ENCODE peak calls at places on chromosomes 2 and 18, in ten cellular contexts. One of them, this sample, is unnamed.
A peak's percentile ranks its signal among the peaks of the same experiment; 100 is the strongest.

GRCh38 chr2:144430722-144431163 is 89.2 kb downstream of the ZEB2 start:
- DNase-seq in hippocampal formation: no peak
- DNase-seq in activated naive CD4-positive, alpha-beta T cell treated with anti-CD3 and anti-CD28 coated beads, Interleukin-2, amount 50 U/mL, for 72 hours: no peak
- DNase-seq in GDM1: no peak
- DNase-seq in stimulated activated CD8-positive, alpha-beta memory T cell treated with anti-CD3 and anti-CD28 coated beads, Interleukin-4, amount 100 ng/mL, for 4 hours: no peak
- DNase-seq in omental fat pad: no peak
- DNase-seq in cardiac septum: no peak
- DNase-seq in aorta: no peak
- DNase-seq in astrocyte: peak; percentile 74
- DNase-seq in MV-4-11: no peak
- DNase-seq in this sample: no peak

GRCh38 chr2:195520671-195521155 is 136.3 kb upstream of the SLC39A10 start:
- DNase-seq in stimulated activated CD8-positive, alpha-beta memory T cell treated with anti-CD3 and anti-CD28 coated beads, Interleukin-4, amount 100 ng/mL, for 4 hours: no peak
- DNase-seq in activated naive CD4-positive, alpha-beta T cell treated with anti-CD3 and anti-CD28 coated beads, Interleukin-2, amount 50 U/mL, for 72 hours: no peak
- DNase-seq in omental fat pad: no peak
- DNase-seq in astrocyte: peak; percentile 97
- DNase-seq in hippocampal formation: no peak
- DNase-seq in GDM1: no peak
- DNase-seq in cardiac septum: no peak
- DNase-seq in aorta: no peak
- DNase-seq in MV-4-11: no peak
- DNase-seq in this sample: no peak

GRCh38 chr2:68878071-68878711 is 7.0 kb upstream of the BMP10 start:
- DNase-seq in cardiac septum: no peak
- DNase-seq in MV-4-11: no peak
- DNase-seq in hippocampal formation: no peak
- DNase-seq in stimulated activated CD8-positive, alpha-beta memory T cell treated with anti-CD3 and anti-CD28 coated beads, Interleukin-4, amount 100 ng/mL, for 4 hours: no peak
- DNase-seq in aorta: no peak
- DNase-seq in omental fat pad: no peak
- DNase-seq in activated naive CD4-positive, alpha-beta T cell treated with anti-CD3 and anti-CD28 coated beads, Interleukin-2, amount 50 U/mL, for 72 hours: no peak
- DNase-seq in GDM1: no peak
- DNase-seq in astrocyte: peak; percentile 71
- DNase-seq in this sample: no peak

GRCh38 chr2:113869253-113869652 is 20.6 kb upstream of the ACTR3 start:
- DNase-seq in astrocyte: no peak
- DNase-seq in activated naive CD4-positive, alpha-beta T cell treated with anti-CD3 and anti-CD28 coated beads, Interleukin-2, amount 50 U/mL, for 72 hours: no peak
- DNase-seq in hippocampal formation: no peak
- DNase-seq in stimulated activated CD8-positive, alpha-beta memory T cell treated with anti-CD3 and anti-CD28 coated beads, Interleukin-4, amount 100 ng/mL, for 4 hours: no peak
- DNase-seq in GDM1: no peak
- DNase-seq in omental fat pad: no peak
- DNase-seq in cardiac septum: no peak
- DNase-seq in MV-4-11: no peak
- DNase-seq in aorta: no peak
- DNase-seq in this sample: no peak

GRCh38 chr2:187408926-187409325 is 39.1 kb downstream of the CALCRL start:
- DNase-seq in astrocyte: no peak
- DNase-seq in cardiac septum: no peak
- DNase-seq in hippocampal formation: peak; percentile 18
- DNase-seq in stimulated activated CD8-positive, alpha-beta memory T cell treated with anti-CD3 and anti-CD28 coated beads, Interleukin-4, amount 100 ng/mL, for 4 hours: no peak
- DNase-seq in omental fat pad: no peak
- DNase-seq in GDM1: no peak
- DNase-seq in aorta: no peak
- DNase-seq in MV-4-11: no peak
- DNase-seq in activated naive CD4-positive, alpha-beta T cell treated with anti-CD3 and anti-CD28 coated beads, Interleukin-2, amount 50 U/mL, for 72 hours: no peak
- DNase-seq in this sample: no peak

GRCh38 chr2:148507970-148508369 is 136.6 kb upstream of the EPC2 start:
- DNase-seq in omental fat pad: no peak
- DNase-seq in activated naive CD4-positive, alpha-beta T cell treated with anti-CD3 and anti-CD28 coated beads, Interleukin-2, amount 50 U/mL, for 72 hours: no peak
- DNase-seq in MV-4-11: no peak
- DNase-seq in hippocampal formation: no peak
- DNase-seq in aorta: no peak
- DNase-seq in astrocyte: no peak
- DNase-seq in GDM1: no peak
- DNase-seq in cardiac septum: no peak
- DNase-seq in stimulated activated CD8-positive, alpha-beta memory T cell treated with anti-CD3 and anti-CD28 coated beads, Interleukin-4, amount 100 ng/mL, for 4 hours: no peak
- DNase-seq in this sample: no peak

GRCh38 chr18:34655131-34655530 is 55.0 kb upstream of the DTNA start:
- DNase-seq in astrocyte: no peak
- DNase-seq in aorta: no peak
- DNase-seq in GDM1: no peak
- DNase-seq in cardiac septum: no peak
- DNase-seq in activated naive CD4-positive, alpha-beta T cell treated with anti-CD3 and anti-CD28 coated beads, Interleukin-2, amount 50 U/mL, for 72 hours: no peak
- DNase-seq in MV-4-11: no peak
- DNase-seq in stimulated activated CD8-positive, alpha-beta memory T cell treated with anti-CD3 and anti-CD28 coated beads, Interleukin-4, amount 100 ng/mL, for 4 hours: no peak
- DNase-seq in hippocampal formation: no peak
- DNase-seq in omental fat pad: no peak
- DNase-seq in this sample: no peak

GRCh38 chr2:8575011-8575750 is 106.7 kb upstream of the ID2 start:
- DNase-seq in hippocampal formation: no peak
- DNase-seq in stimulated activated CD8-positive, alpha-beta memory T cell treated with anti-CD3 and anti-CD28 coated beads, Interleukin-4, amount 100 ng/mL, for 4 hours: no peak
- DNase-seq in astrocyte: peak; percentile 20
- DNase-seq in GDM1: peak; percentile 40
- DNase-seq in omental fat pad: peak; percentile 4
- DNase-seq in aorta: no peak
- DNase-seq in activated naive CD4-positive, alpha-beta T cell treated with anti-CD3 and anti-CD28 coated beads, Interleukin-2, amount 50 U/mL, for 72 hours: peak; percentile 41
- DNase-seq in cardiac septum: no peak
- DNase-seq in MV-4-11: peak; percentile 80
- DNase-seq in this sample: no peak

GRCh38 chr2:171272039-171272438 is 111.3 kb upstream of the TLK1 start:
- DNase-seq in GDM1: no peak
- DNase-seq in stimulated activated CD8-positive, alpha-beta memory T cell treated with anti-CD3 and anti-CD28 coated beads, Interleukin-4, amount 100 ng/mL, for 4 hours: no peak
- DNase-seq in MV-4-11: peak; percentile 21
- DNase-seq in activated naive CD4-positive, alpha-beta T cell treated with anti-CD3 and anti-CD28 coated beads, Interleukin-2, amount 50 U/mL, for 72 hours: no peak
- DNase-seq in aorta: no peak
- DNase-seq in astrocyte: peak; percentile 95
- DNase-seq in hippocampal formation: no peak
- DNase-seq in omental fat pad: no peak
- DNase-seq in cardiac septum: no peak
- DNase-seq in this sample: no peak

GRCh38 chr2:180677928-180678327 is 302.5 kb upstream of the UBE2E3 start:
- DNase-seq in hippocampal formation: no peak
- DNase-seq in GDM1: no peak
- DNase-seq in cardiac septum: no peak
- DNase-seq in aorta: no peak
- DNase-seq in omental fat pad: no peak
- DNase-seq in MV-4-11: no peak
- DNase-seq in activated naive CD4-positive, alpha-beta T cell treated with anti-CD3 and anti-CD28 coated beads, Interleukin-2, amount 50 U/mL, for 72 hours: no peak
- DNase-seq in astrocyte: no peak
- DNase-seq in stimulated activated CD8-positive, alpha-beta memory T cell treated with anti-CD3 and anti-CD28 coated beads, Interleukin-4, amount 100 ng/mL, for 4 hours: no peak
- DNase-seq in this sample: no peak

GRCh38 chr2:66370824-66371223 is 64.1 kb upstream of the MEIS1 start:
- DNase-seq in omental fat pad: no peak
- DNase-seq in GDM1: no peak
- DNase-seq in hippocampal formation: no peak
- DNase-seq in aorta: no peak
- DNase-seq in cardiac septum: no peak
- DNase-seq in astrocyte: no peak
- DNase-seq in MV-4-11: no peak
- DNase-seq in activated naive CD4-positive, alpha-beta T cell treated with anti-CD3 and anti-CD28 coated beads, Interleukin-2, amount 50 U/mL, for 72 hours: no peak
- DNase-seq in stimulated activated CD8-positive, alpha-beta memory T cell treated with anti-CD3 and anti-CD28 coated beads, Interleukin-4, amount 100 ng/mL, for 4 hours: no peak
- DNase-seq in this sample: no peak

GRCh38 chr2:192515937-192516336 is 321.2 kb upstream of the TMEFF2 start:
- DNase-seq in stimulated activated CD8-positive, alpha-beta memory T cell treated with anti-CD3 and anti-CD28 coated beads, Interleukin-4, amount 100 ng/mL, for 4 hours: no peak
- DNase-seq in astrocyte: no peak
- DNase-seq in aorta: no peak
- DNase-seq in cardiac septum: no peak
- DNase-seq in MV-4-11: no peak
- DNase-seq in GDM1: no peak
- DNase-seq in omental fat pad: no peak
- DNase-seq in activated naive CD4-positive, alpha-beta T cell treated with anti-CD3 and anti-CD28 coated beads, Interleukin-2, amount 50 U/mL, for 72 hours: no peak
- DNase-seq in hippocampal formation: no peak
- DNase-seq in this sample: no peak

GRCh38 chr2:159044804-159045286 is 76.4 kb downstream of the TANC1 start:
- DNase-seq in MV-4-11: no peak
- DNase-seq in astrocyte: peak; percentile 51
- DNase-seq in GDM1: no peak
- DNase-seq in omental fat pad: no peak
- DNase-seq in stimulated activated CD8-positive, alpha-beta memory T cell treated with anti-CD3 and anti-CD28 coated beads, Interleukin-4, amount 100 ng/mL, for 4 hours: no peak
- DNase-seq in activated naive CD4-positive, alpha-beta T cell treated with anti-CD3 and anti-CD28 coated beads, Interleukin-2, amount 50 U/mL, for 72 hours: no peak
- DNase-seq in aorta: no peak
- DNase-seq in cardiac septum: no peak
- DNase-seq in hippocampal formation: no peak
- DNase-seq in this sample: no peak

GRCh38 chr2:199460101-199460671 is 2.4 kb upstream of the SATB2 start:
- DNase-seq in MV-4-11: peak; percentile 44
- DNase-seq in omental fat pad: no peak
- DNase-seq in hippocampal formation: no peak
- DNase-seq in stimulated activated CD8-positive, alpha-beta memory T cell treated with anti-CD3 and anti-CD28 coated beads, Interleukin-4, amount 100 ng/mL, for 4 hours: no peak
- DNase-seq in cardiac septum: no peak
- DNase-seq in activated naive CD4-positive, alpha-beta T cell treated with anti-CD3 and anti-CD28 coated beads, Interleukin-2, amount 50 U/mL, for 72 hours: no peak
- DNase-seq in aorta: no peak
- DNase-seq in astrocyte: peak; percentile 59
- DNase-seq in GDM1: no peak
- DNase-seq in this sample: no peak

GRCh38 chr2:172613035-172613434 is 57.1 kb downstream of the PDK1 start:
- DNase-seq in MV-4-11: no peak
- DNase-seq in astrocyte: peak; percentile 9
- DNase-seq in GDM1: no peak
- DNase-seq in hippocampal formation: no peak
- DNase-seq in stimulated activated CD8-positive, alpha-beta memory T cell treated with anti-CD3 and anti-CD28 coated beads, Interleukin-4, amount 100 ng/mL, for 4 hours: no peak
- DNase-seq in activated naive CD4-positive, alpha-beta T cell treated with anti-CD3 and anti-CD28 coated beads, Interleukin-2, amount 50 U/mL, for 72 hours: no peak
- DNase-seq in aorta: no peak
- DNase-seq in cardiac septum: no peak
- DNase-seq in omental fat pad: no peak
- DNase-seq in this sample: no peak

GRCh38 chr18:74699455-74699854 is 101.8 kb downstream of the ZNF407 start:
- DNase-seq in hippocampal formation: no peak
- DNase-seq in stimulated activated CD8-positive, alpha-beta memory T cell treated with anti-CD3 and anti-CD28 coated beads, Interleukin-4, amount 100 ng/mL, for 4 hours: no peak
- DNase-seq in omental fat pad: no peak
- DNase-seq in astrocyte: no peak
- DNase-seq in GDM1: no peak
- DNase-seq in cardiac septum: no peak
- DNase-seq in activated naive CD4-positive, alpha-beta T cell treated with anti-CD3 and anti-CD28 coated beads, Interleukin-2, amount 50 U/mL, for 72 hours: no peak
- DNase-seq in aorta: no peak
- DNase-seq in MV-4-11: no peak
- DNase-seq in this sample: no peak

GRCh38 chr2:240463274-240463865 is 27.9 kb downstream of the GPC1 start:
- DNase-seq in hippocampal formation: no peak
- DNase-seq in stimulated activated CD8-positive, alpha-beta memory T cell treated with anti-CD3 and anti-CD28 coated beads, Interleukin-4, amount 100 ng/mL, for 4 hours: no peak
- DNase-seq in aorta: peak; percentile 76
- DNase-seq in cardiac septum: peak; percentile 54
- DNase-seq in omental fat pad: peak; percentile 21
- DNase-seq in astrocyte: no peak
- DNase-seq in activated naive CD4-positive, alpha-beta T cell treated with anti-CD3 and anti-CD28 coated beads, Interleukin-2, amount 50 U/mL, for 72 hours: no peak
- DNase-seq in GDM1: no peak
- DNase-seq in MV-4-11: no peak
- DNase-seq in this sample: peak; percentile 73

GRCh38 chr2:111219285-111219684 is 98.6 kb downstream of the BCL2L11 start:
- DNase-seq in cardiac septum: no peak
- DNase-seq in hippocampal formation: no peak
- DNase-seq in omental fat pad: no peak
- DNase-seq in stimulated activated CD8-positive, alpha-beta memory T cell treated with anti-CD3 and anti-CD28 coated beads, Interleukin-4, amount 100 ng/mL, for 4 hours: no peak
- DNase-seq in astrocyte: peak; percentile 69
- DNase-seq in activated naive CD4-positive, alpha-beta T cell treated with anti-CD3 and anti-CD28 coated beads, Interleukin-2, amount 50 U/mL, for 72 hours: no peak
- DNase-seq in MV-4-11: peak; percentile 90
- DNase-seq in GDM1: no peak
- DNase-seq in aorta: no peak
- DNase-seq in this sample: no peak

GRCh38 chr2:42558827-42559226 is 9.6 kb upstream of the MTA3 start:
- DNase-seq in omental fat pad: no peak
- DNase-seq in activated naive CD4-positive, alpha-beta T cell treated with anti-CD3 and anti-CD28 coated beads, Interleukin-2, amount 50 U/mL, for 72 hours: no peak
- DNase-seq in astrocyte: no peak
- DNase-seq in aorta: no peak
- DNase-seq in stimulated activated CD8-positive, alpha-beta memory T cell treated with anti-CD3 and anti-CD28 coated beads, Interleukin-4, amount 100 ng/mL, for 4 hours: no peak
- DNase-seq in hippocampal formation: no peak
- DNase-seq in cardiac septum: peak; percentile 39
- DNase-seq in MV-4-11: no peak
- DNase-seq in GDM1: no peak
- DNase-seq in this sample: no peak

GRCh38 chr2:182854405-182855105 is 11.9 kb downstream of the FRZB start:
- DNase-seq in GDM1: no peak
- DNase-seq in omental fat pad: no peak
- DNase-seq in astrocyte: no peak
- DNase-seq in stimulated activated CD8-positive, alpha-beta memory T cell treated with anti-CD3 and anti-CD28 coated beads, Interleukin-4, amount 100 ng/mL, for 4 hours: no peak
- DNase-seq in hippocampal formation: no peak
- DNase-seq in MV-4-11: no peak
- DNase-seq in cardiac septum: no peak
- DNase-seq in aorta: no peak
- DNase-seq in activated naive CD4-positive, alpha-beta T cell treated with anti-CD3 and anti-CD28 coated beads, Interleukin-2, amount 50 U/mL, for 72 hours: no peak
- DNase-seq in this sample: no peak

GRCh38 chr2:80420530-80421208 is 116.1 kb upstream of the LRRTM1 start:
- DNase-seq in aorta: no peak
- DNase-seq in stimulated activated CD8-positive, alpha-beta memory T cell treated with anti-CD3 and anti-CD28 coated beads, Interleukin-4, amount 100 ng/mL, for 4 hours: no peak
- DNase-seq in cardiac septum: no peak
- DNase-seq in hippocampal formation: no peak
- DNase-seq in MV-4-11: no peak
- DNase-seq in activated naive CD4-positive, alpha-beta T cell treated with anti-CD3 and anti-CD28 coated beads, Interleukin-2, amount 50 U/mL, for 72 hours: no peak
- DNase-seq in astrocyte: no peak
- DNase-seq in omental fat pad: no peak
- DNase-seq in GDM1: no peak
- DNase-seq in this sample: no peak

GRCh38 chr18:77749189-77749588 is 499.5 kb downstream of the GALR1 start:
- DNase-seq in stimulated activated CD8-positive, alpha-beta memory T cell treated with anti-CD3 and anti-CD28 coated beads, Interleukin-4, amount 100 ng/mL, for 4 hours: no peak
- DNase-seq in activated naive CD4-positive, alpha-beta T cell treated with anti-CD3 and anti-CD28 coated beads, Interleukin-2, amount 50 U/mL, for 72 hours: peak; percentile 23
- DNase-seq in cardiac septum: no peak
- DNase-seq in omental fat pad: no peak
- DNase-seq in MV-4-11: no peak
- DNase-seq in GDM1: no peak
- DNase-seq in aorta: no peak
- DNase-seq in hippocampal formation: no peak
- DNase-seq in astrocyte: no peak
- DNase-seq in this sample: no peak

GRCh38 chr2:27952070-27952469 is 61.5 kb downstream of the BABAM2 start:
- DNase-seq in GDM1: no peak
- DNase-seq in omental fat pad: no peak
- DNase-seq in aorta: no peak
- DNase-seq in MV-4-11: no peak
- DNase-seq in hippocampal formation: no peak
- DNase-seq in cardiac septum: no peak
- DNase-seq in stimulated activated CD8-positive, alpha-beta memory T cell treated with anti-CD3 and anti-CD28 coated beads, Interleukin-4, amount 100 ng/mL, for 4 hours: no peak
- DNase-seq in astrocyte: no peak
- DNase-seq in activated naive CD4-positive, alpha-beta T cell treated with anti-CD3 and anti-CD28 coated beads, Interleukin-2, amount 50 U/mL, for 72 hours: no peak
- DNase-seq in this sample: no peak

GRCh38 chr2:189797902-189798301 is 13.7 kb downstream of the PMS1 start:
- DNase-seq in omental fat pad: no peak
- DNase-seq in GDM1: no peak
- DNase-seq in stimulated activated CD8-positive, alpha-beta memory T cell treated with anti-CD3 and anti-CD28 coated beads, Interleukin-4, amount 100 ng/mL, for 4 hours: no peak
- DNase-seq in cardiac septum: no peak
- DNase-seq in hippocampal formation: no peak
- DNase-seq in aorta: no peak
- DNase-seq in astrocyte: no peak
- DNase-seq in activated naive CD4-positive, alpha-beta T cell treated with anti-CD3 and anti-CD28 coated beads, Interleukin-2, amount 50 U/mL, for 72 hours: no peak
- DNase-seq in MV-4-11: no peak
- DNase-seq in this sample: no peak

GRCh38 chr2:168781191-168781818 is 21.1 kb upstream of the NOSTRIN start:
- DNase-seq in aorta: no peak
- DNase-seq in astrocyte: peak; percentile 44
- DNase-seq in omental fat pad: no peak
- DNase-seq in cardiac septum: no peak
- DNase-seq in stimulated activated CD8-positive, alpha-beta memory T cell treated with anti-CD3 and anti-CD28 coated beads, Interleukin-4, amount 100 ng/mL, for 4 hours: no peak
- DNase-seq in activated naive CD4-positive, alpha-beta T cell treated with anti-CD3 and anti-CD28 coated beads, Interleukin-2, amount 50 U/mL, for 72 hours: no peak
- DNase-seq in hippocampal formation: no peak
- DNase-seq in MV-4-11: no peak
- DNase-seq in GDM1: no peak
- DNase-seq in this sample: no peak

GRCh38 chr2:5188636-5189035 is 503.5 kb upstream of the SOX11 start:
- DNase-seq in stimulated activated CD8-positive, alpha-beta memory T cell treated with anti-CD3 and anti-CD28 coated beads, Interleukin-4, amount 100 ng/mL, for 4 hours: no peak
- DNase-seq in omental fat pad: no peak
- DNase-seq in astrocyte: no peak
- DNase-seq in cardiac septum: no peak
- DNase-seq in MV-4-11: no peak
- DNase-seq in GDM1: no peak
- DNase-seq in activated naive CD4-positive, alpha-beta T cell treated with anti-CD3 and anti-CD28 coated beads, Interleukin-2, amount 50 U/mL, for 72 hours: no peak
- DNase-seq in aorta: no peak
- DNase-seq in hippocampal formation: no peak
- DNase-seq in this sample: no peak

GRCh38 chr2:169184074-169184473 is 114.7 kb downstream of the DHRS9 start:
- DNase-seq in astrocyte: peak; percentile 48
- DNase-seq in stimulated activated CD8-positive, alpha-beta memory T cell treated with anti-CD3 and anti-CD28 coated beads, Interleukin-4, amount 100 ng/mL, for 4 hours: no peak
- DNase-seq in activated naive CD4-positive, alpha-beta T cell treated with anti-CD3 and anti-CD28 coated beads, Interleukin-2, amount 50 U/mL, for 72 hours: no peak
- DNase-seq in hippocampal formation: no peak
- DNase-seq in omental fat pad: no peak
- DNase-seq in cardiac septum: no peak
- DNase-seq in MV-4-11: no peak
- DNase-seq in GDM1: no peak
- DNase-seq in aorta: no peak
- DNase-seq in this sample: no peak

GRCh38 chr2:23412556-23413155 is 27.7 kb downstream of the KLHL29 start:
- DNase-seq in omental fat pad: no peak
- DNase-seq in activated naive CD4-positive, alpha-beta T cell treated with anti-CD3 and anti-CD28 coated beads, Interleukin-2, amount 50 U/mL, for 72 hours: no peak
- DNase-seq in stimulated activated CD8-positive, alpha-beta memory T cell treated with anti-CD3 and anti-CD28 coated beads, Interleukin-4, amount 100 ng/mL, for 4 hours: no peak
- DNase-seq in GDM1: no peak
- DNase-seq in MV-4-11: no peak
- DNase-seq in cardiac septum: no peak
- DNase-seq in aorta: no peak
- DNase-seq in astrocyte: peak; percentile 78
- DNase-seq in hippocampal formation: no peak
- DNase-seq in this sample: no peak